ENCODE peak calls at places on chromosome 17, in eight cellular contexts. One of them, this sample, is unnamed.

GRCh38 chr17:29125651-29126050 is 54.5 kb downstream of the MYO18A start:
- DNase-seq in HCT116: no peak
- DNase-seq in nephron progenitor cell: no peak
- DNase-seq in psoas muscle: no peak
- DNase-seq in choroid plexus epithelial cell: no peak
- DNase-seq in fibroblast of mammary gland: no peak
- DNase-seq in RWPE1: no peak
- DNase-seq in GM13977: no peak
- DNase-seq in this sample: no peak

GRCh38 chr17:35666070-35666469 is 65.4 kb upstream of the RASL10B start:
- DNase-seq in RWPE1: no peak
- DNase-seq in nephron progenitor cell: no peak
- DNase-seq in fibroblast of mammary gland: peak; percentile 23
- DNase-seq in HCT116: no peak
- DNase-seq in GM13977: no peak
- DNase-seq in choroid plexus epithelial cell: peak; percentile 6
- DNase-seq in psoas muscle: no peak
- DNase-seq in this sample: no peak

GRCh38 chr17:41052594-41052993 is 2.4 kb downstream of the KRTAP2-2 start:
- DNase-seq in nephron progenitor cell: no peak
- DNase-seq in fibroblast of mammary gland: peak; percentile 28
- DNase-seq in choroid plexus epithelial cell: no peak
- DNase-seq in psoas muscle: no peak
- DNase-seq in HCT116: no peak
- DNase-seq in GM13977: no peak
- DNase-seq in RWPE1: no peak
- DNase-seq in this sample: no peak

GRCh38 chr17:3012926-3013581 is 50.4 kb downstream of the OR1D5 start:
- DNase-seq in choroid plexus epithelial cell: peak; percentile 68
- DNase-seq in psoas muscle: peak; percentile 80
- DNase-seq in GM13977: peak; percentile 84
- DNase-seq in HCT116: peak; percentile 26
- DNase-seq in fibroblast of mammary gland: peak; percentile 65
- DNase-seq in nephron progenitor cell: peak; percentile 74
- DNase-seq in RWPE1: peak; percentile 55
- DNase-seq in this sample: peak; percentile 64

GRCh38 chr17:62750502-62751349 is 57.4 kb downstream of the MARCHF10 start:
- DNase-seq in nephron progenitor cell: peak; percentile 29
- DNase-seq in RWPE1: peak; percentile 72
- DNase-seq in choroid plexus epithelial cell: peak; percentile 13
- DNase-seq in psoas muscle: no peak
- DNase-seq in HCT116: no peak
- DNase-seq in GM13977: no peak
- DNase-seq in fibroblast of mammary gland: no peak
- DNase-seq in this sample: no peak

GRCh38 chr17:66850692-66851091 is 15.8 kb downstream of the CACNG5 start:
- DNase-seq in RWPE1: no peak
- DNase-seq in choroid plexus epithelial cell: peak; percentile 19
- DNase-seq in nephron progenitor cell: no peak
- DNase-seq in HCT116: no peak
- DNase-seq in psoas muscle: no peak
- DNase-seq in fibroblast of mammary gland: peak; percentile 20
- DNase-seq in GM13977: no peak
- DNase-seq in this sample: no peak

GRCh38 chr17:66952681-66953638 is 11.5 kb upstream of the CACNG4 start:
- DNase-seq in RWPE1: no peak
- DNase-seq in psoas muscle: no peak
- DNase-seq in fibroblast of mammary gland: no peak
- DNase-seq in choroid plexus epithelial cell: no peak
- DNase-seq in GM13977: no peak
- DNase-seq in nephron progenitor cell: no peak
- DNase-seq in HCT116: no peak
- DNase-seq in this sample: no peak

GRCh38 chr17:61456688-61457225 is 4.5 kb downstream of the TBX4 start:
- DNase-seq in RWPE1: no peak
- DNase-seq in choroid plexus epithelial cell: no peak
- DNase-seq in HCT116: no peak
- DNase-seq in nephron progenitor cell: peak; percentile 43
- DNase-seq in psoas muscle: no peak
- DNase-seq in fibroblast of mammary gland: no peak
- DNase-seq in GM13977: no peak
- DNase-seq in this sample: no peak

GRCh38 chr17:61467416-61468262 is 15.4 kb downstream of the TBX4 start:
- DNase-seq in fibroblast of mammary gland: peak; percentile 44
- DNase-seq in HCT116: peak; percentile 59
- DNase-seq in RWPE1: no peak
- DNase-seq in choroid plexus epithelial cell: peak; percentile 56
- DNase-seq in GM13977: no peak
- DNase-seq in nephron progenitor cell: peak; percentile 78
- DNase-seq in psoas muscle: no peak
- DNase-seq in this sample: no peak

GRCh38 chr17:65198653-65199382 is 61.6 kb downstream of the RGS9 start:
- DNase-seq in choroid plexus epithelial cell: peak; percentile 82
- DNase-seq in fibroblast of mammary gland: peak; percentile 72
- DNase-seq in GM13977: peak; percentile 74
- DNase-seq in RWPE1: peak; percentile 88
- DNase-seq in nephron progenitor cell: peak; percentile 12
- DNase-seq in psoas muscle: no peak
- DNase-seq in HCT116: peak; percentile 62
- DNase-seq in this sample: no peak

GRCh38 chr17:75676461-75676860 is 9.3 kb downstream of the SAP30BP start:
- DNase-seq in psoas muscle: no peak
- DNase-seq in HCT116: no peak
- DNase-seq in GM13977: no peak
- DNase-seq in fibroblast of mammary gland: no peak
- DNase-seq in nephron progenitor cell: no peak
- DNase-seq in choroid plexus epithelial cell: no peak
- DNase-seq in RWPE1: no peak
- DNase-seq in this sample: no peak

GRCh38 chr17:72477529-72477928 is 356.7 kb downstream of the SOX9 start:
- DNase-seq in GM13977: no peak
- DNase-seq in psoas muscle: no peak
- DNase-seq in choroid plexus epithelial cell: no peak
- DNase-seq in RWPE1: peak; percentile 46
- DNase-seq in nephron progenitor cell: no peak
- DNase-seq in fibroblast of mammary gland: no peak
- DNase-seq in HCT116: no peak
- DNase-seq in this sample: no peak

GRCh38 chr17:61392679-61393078 is 7.0 kb upstream of the TBX2 start:
- DNase-seq in GM13977: no peak
- DNase-seq in HCT116: no peak
- DNase-seq in RWPE1: no peak
- DNase-seq in psoas muscle: no peak
- DNase-seq in nephron progenitor cell: no peak
- DNase-seq in choroid plexus epithelial cell: no peak
- DNase-seq in fibroblast of mammary gland: no peak
- DNase-seq in this sample: no peak

GRCh38 chr17:189444-189843 is 8.0 kb upstream of the DOC2B start:
- DNase-seq in HCT116: no peak
- DNase-seq in GM13977: no peak
- DNase-seq in RWPE1: no peak
- DNase-seq in choroid plexus epithelial cell: no peak
- DNase-seq in fibroblast of mammary gland: no peak
- DNase-seq in psoas muscle: peak; percentile 14
- DNase-seq in nephron progenitor cell: no peak
- DNase-seq in this sample: no peak

GRCh38 chr17:64037802-64038201 is 17.4 kb upstream of the ICAM2 start:
- DNase-seq in choroid plexus epithelial cell: no peak
- DNase-seq in GM13977: no peak
- DNase-seq in HCT116: no peak
- DNase-seq in RWPE1: no peak
- DNase-seq in fibroblast of mammary gland: no peak
- DNase-seq in psoas muscle: no peak
- DNase-seq in nephron progenitor cell: no peak
- DNase-seq in this sample: no peak

GRCh38 chr17:64037180-64037579 is 16.7 kb upstream of the ICAM2 start:
- DNase-seq in fibroblast of mammary gland: no peak
- DNase-seq in nephron progenitor cell: no peak
- DNase-seq in psoas muscle: no peak
- DNase-seq in choroid plexus epithelial cell: no peak
- DNase-seq in GM13977: no peak
- DNase-seq in HCT116: no peak
- DNase-seq in RWPE1: no peak
- DNase-seq in this sample: no peak

GRCh38 chr17:64039106-64039400 is 18.6 kb upstream of the ICAM2 start:
- DNase-seq in psoas muscle: no peak
- DNase-seq in nephron progenitor cell: no peak
- DNase-seq in GM13977: no peak
- DNase-seq in HCT116: no peak
- DNase-seq in RWPE1: no peak
- DNase-seq in choroid plexus epithelial cell: no peak
- DNase-seq in fibroblast of mammary gland: no peak
- DNase-seq in this sample: no peak

GRCh38 chr17:64038331-64039105 is 18.1 kb upstream of the ICAM2 start:
- DNase-seq in HCT116: no peak
- DNase-seq in choroid plexus epithelial cell: no peak
- DNase-seq in GM13977: no peak
- DNase-seq in fibroblast of mammary gland: no peak
- DNase-seq in psoas muscle: no peak
- DNase-seq in nephron progenitor cell: no peak
- DNase-seq in RWPE1: no peak
- DNase-seq in this sample: no peak

DNA sequence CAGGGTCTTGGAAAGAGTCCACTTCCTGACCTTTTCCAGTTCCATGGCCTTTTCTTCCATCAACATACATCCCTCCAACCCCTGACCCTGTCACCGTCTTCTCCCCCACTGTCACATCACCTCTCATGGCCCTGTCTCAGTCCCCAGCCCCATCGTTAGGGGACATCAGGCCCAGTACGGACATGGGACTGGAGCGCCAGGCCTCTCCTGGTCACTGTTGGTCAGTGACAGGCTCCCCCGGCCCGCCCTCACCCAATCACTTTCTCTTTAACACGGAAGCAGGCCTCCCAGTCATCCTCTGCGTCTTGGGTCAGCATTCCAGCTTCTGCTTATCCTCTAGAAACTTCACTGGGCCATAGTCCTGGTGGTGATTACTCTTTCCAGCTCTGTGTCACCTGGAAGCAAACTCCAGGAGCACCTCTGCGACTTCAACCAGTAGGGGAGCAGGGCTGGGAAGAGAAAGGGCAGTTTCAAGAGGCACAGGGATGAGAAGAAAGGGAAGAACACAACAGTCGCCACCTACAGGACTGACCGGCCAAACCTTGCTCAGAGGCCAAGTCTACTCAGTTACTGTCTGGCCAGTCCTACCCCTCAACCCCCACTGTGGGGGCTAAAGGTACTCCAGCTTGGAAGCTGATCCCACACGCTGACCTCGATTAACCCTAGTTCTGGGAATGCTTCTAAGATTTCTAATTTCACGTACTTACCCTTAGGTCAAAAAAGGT is 15.9 kb upstream of the ICAM2 start:
- DNase-seq in RWPE1: no peak
- DNase-seq in psoas muscle: no peak
- DNase-seq in fibroblast of mammary gland: no peak
- DNase-seq in HCT116: peak; percentile 27
- DNase-seq in nephron progenitor cell: no peak
- DNase-seq in GM13977: no peak
- DNase-seq in choroid plexus epithelial cell: no peak
- DNase-seq in this sample: no peak
- TF ChIP-seq CTCF in RWPE1: no peak
- TF ChIP-seq CTCF in psoas muscle: no peak
- TF ChIP-seq CTCF in fibroblast of mammary gland: peak; percentile 22
- TF ChIP-seq CTCF in HCT116: peak; percentile 28
- TF ChIP-seq CTCF in nephron progenitor cell: no peak
- TF ChIP-seq CTCF in GM13977: peak; percentile 9
- TF ChIP-seq CTCF in choroid plexus epithelial cell: peak; percentile 32
- TF ChIP-seq CTCF in this sample: no peak

DNA sequence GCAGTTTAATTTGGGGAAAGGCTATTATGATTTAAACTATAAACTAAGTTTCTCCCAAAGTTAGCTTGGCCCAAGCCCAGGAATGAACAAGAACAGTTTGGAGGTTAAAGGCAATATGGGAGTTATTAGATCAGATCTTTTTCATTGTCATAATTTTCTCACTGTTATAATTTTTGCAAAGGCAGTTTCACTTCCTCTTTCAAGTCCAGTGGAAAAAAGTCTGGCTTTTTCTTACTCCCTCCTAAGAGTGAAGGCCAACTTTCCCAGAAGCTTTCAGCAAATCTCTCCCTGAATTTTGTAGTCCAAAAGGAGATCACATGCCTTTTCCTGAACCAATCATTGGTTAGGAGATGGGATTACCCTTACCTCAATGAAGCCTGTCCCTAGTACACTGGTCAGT is 9.1 kb upstream of the BLMH start:
- DNase-seq in GM13977: no peak
- DNase-seq in RWPE1: no peak
- DNase-seq in choroid plexus epithelial cell: no peak
- DNase-seq in nephron progenitor cell: no peak
- DNase-seq in HCT116: no peak
- DNase-seq in psoas muscle: no peak
- DNase-seq in fibroblast of mammary gland: no peak
- DNase-seq in this sample: no peak
- TF ChIP-seq CTCF in GM13977: no peak
- TF ChIP-seq CTCF in RWPE1: no peak
- TF ChIP-seq CTCF in choroid plexus epithelial cell: no peak
- TF ChIP-seq CTCF in nephron progenitor cell: no peak
- TF ChIP-seq CTCF in HCT116: no peak
- TF ChIP-seq CTCF in psoas muscle: no peak
- TF ChIP-seq CTCF in fibroblast of mammary gland: no peak
- TF ChIP-seq CTCF in this sample: no peak

DNA sequence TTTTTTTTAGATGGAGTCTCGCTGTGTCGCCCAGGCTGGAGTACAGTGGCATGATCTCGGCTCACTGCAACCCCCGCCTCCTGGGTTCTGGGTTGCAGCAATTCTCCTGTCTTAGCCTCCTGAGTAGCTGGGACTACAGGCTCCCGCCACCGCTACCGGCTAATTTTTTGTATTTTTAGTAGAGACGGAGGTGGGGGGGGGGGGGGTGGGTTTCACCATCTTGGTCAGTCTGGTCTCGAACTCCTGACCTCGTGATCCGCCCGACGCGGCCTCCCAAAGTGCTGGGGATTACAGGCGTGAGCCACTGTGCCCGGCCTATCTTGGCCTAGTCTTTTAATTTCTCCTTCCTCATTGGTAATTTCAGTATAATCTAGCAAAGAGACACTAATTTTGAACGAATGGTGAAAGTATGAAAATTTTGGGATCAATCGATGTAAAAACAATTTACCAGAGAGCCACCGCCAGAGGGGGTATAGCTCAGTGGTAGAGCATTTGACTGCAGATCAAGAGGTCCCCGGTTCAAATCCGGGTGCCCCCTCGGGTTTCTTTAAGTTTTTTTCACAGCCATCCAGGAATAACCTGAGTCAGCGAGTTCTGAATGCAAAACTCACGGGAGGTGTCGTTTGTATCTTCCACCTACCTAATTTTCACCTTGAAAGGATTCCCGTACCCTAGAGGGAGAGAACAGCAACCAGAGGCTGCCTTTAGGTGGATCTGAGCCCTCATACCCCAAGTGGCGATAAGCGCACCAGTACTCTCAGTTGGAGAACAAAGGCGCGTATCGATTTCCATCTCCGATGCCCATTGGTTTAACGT is 2.5 kb upstream of the LASP1 start:
- DNase-seq in psoas muscle: no peak
- DNase-seq in HCT116: no peak
- DNase-seq in RWPE1: no peak
- DNase-seq in fibroblast of mammary gland: peak; percentile 78
- DNase-seq in choroid plexus epithelial cell: peak; percentile 76
- DNase-seq in nephron progenitor cell: peak; percentile 75
- DNase-seq in GM13977: no peak
- DNase-seq in this sample: peak; percentile 74
- TF ChIP-seq CTCF in psoas muscle: no peak
- TF ChIP-seq CTCF in HCT116: no peak
- TF ChIP-seq CTCF in RWPE1: no peak
- TF ChIP-seq CTCF in fibroblast of mammary gland: peak; percentile 7
- TF ChIP-seq CTCF in choroid plexus epithelial cell: peak; percentile 46
- TF ChIP-seq CTCF in nephron progenitor cell: peak; percentile 36
- TF ChIP-seq CTCF in GM13977: peak; percentile 16
- TF ChIP-seq CTCF in this sample: no peak

GRCh38 chr17:56173958-56174357 is 20.7 kb downstream of the ANKFN1 start:
- DNase-seq in HCT116: no peak
- DNase-seq in RWPE1: no peak
- DNase-seq in GM13977: no peak
- DNase-seq in fibroblast of mammary gland: no peak
- DNase-seq in nephron progenitor cell: no peak
- DNase-seq in psoas muscle: peak; percentile 66
- DNase-seq in choroid plexus epithelial cell: no peak
- DNase-seq in this sample: no peak
- TF ChIP-seq CTCF in HCT116: no peak
- TF ChIP-seq CTCF in RWPE1: no peak
- TF ChIP-seq CTCF in GM13977: no peak
- TF ChIP-seq CTCF in fibroblast of mammary gland: no peak
- TF ChIP-seq CTCF in nephron progenitor cell: no peak
- TF ChIP-seq CTCF in psoas muscle: no peak
- TF ChIP-seq CTCF in choroid plexus epithelial cell: no peak
- TF ChIP-seq CTCF in this sample: no peak

This sample was measured in lung.